ENCODE peak calls at places on chromosome 20, in four cellular contexts. H is K562, I is BE2C, N is stomach. V is an unnamed sample.
A peak's percentile ranks its signal among the peaks of the same experiment; 100 is the strongest.

GRCh38 chr20:35237486-35237885 is 11.0 kb downstream of the MMP24 start:
- DNase-seq in H (no peak), I (no peak), N (no peak), V (no peak)

GRCh38 chr20:11993886-11994466 is 76.3 kb downstream of the BTBD3 start:
- DNase-seq in H (no peak), I (no peak), N (no peak), V (no peak)

GRCh38 chr20:45450097-45450818 is 19.3 kb upstream of the WFDC2 start:
- DNase-seq in H (peak; percentile 36), I (no peak), N (no peak), V (peak; percentile 16)

GRCh38 chr20:51095755-51096509 is 73.0 kb upstream of the KCNG1 start:
- DNase-seq in H (no peak), I (no peak), N (no peak), V (no peak)

GRCh38 chr20:4869290-4870193 is 131.8 kb downstream of the SLC23A2 start:
- DNase-seq in H (no peak), I (no peak), N (no peak), V (no peak)

GRCh38 chr20:50588034-50588736 is 78.0 kb downstream of the PTPN1 start:
- DNase-seq in H (peak; percentile 81), I (peak; percentile 84), N (peak; percentile 78), V (peak; percentile 88)

GRCh38 chr20:11045412-11046175 is 371.8 kb upstream of the JAG1 start:
- DNase-seq in H (no peak), I (no peak), N (no peak), V (no peak)

GRCh38 chr20:22743426-22743825 is 159.1 kb upstream of the FOXA2 start:
- DNase-seq in H (no peak), I (no peak), N (no peak), V (no peak)

GRCh38 chr20:44154521-44155001 is 32.4 kb downstream of the JPH2 start:
- DNase-seq in H (no peak), I (no peak), N (no peak), V (no peak)

GRCh38 chr20:329325-329695 is 4.0 kb downstream of the SOX12 start:
- DNase-seq in H (no peak), I (no peak), N (no peak), V (no peak)

GRCh38 chr20:59031326-59032022 is 661 bp downstream of the ATP5F1E start:
- DNase-seq in H (no peak), I (no peak), N (no peak), V (no peak)

GRCh38 chr20:33992145-33992922 is 1.4 kb upstream of the RALY start:
- DNase-seq in H (no peak), I (no peak), N (no peak), V (no peak)

GRCh38 chr20:59807909-59808728 is 125.3 kb downstream of the SYCP2 start:
- DNase-seq in H (no peak), I (no peak), N (peak; percentile 13), V (no peak)

GRCh38 chr20:40706977-40707582 is 18.0 kb upstream of the MAFB start:
- DNase-seq in H (no peak), I (no peak), N (no peak), V (no peak)

GRCh38 chr20:44295995-44296394 is 15.0 kb downstream of the FITM2 start:
- DNase-seq in H (no peak), I (peak; percentile 21), N (no peak), V (no peak)

GRCh38 chr20:13028001-13028400 is 19.2 kb downstream of the SPTLC3 start:
- DNase-seq in H (no peak), I (no peak), N (no peak), V (no peak)

DNA sequence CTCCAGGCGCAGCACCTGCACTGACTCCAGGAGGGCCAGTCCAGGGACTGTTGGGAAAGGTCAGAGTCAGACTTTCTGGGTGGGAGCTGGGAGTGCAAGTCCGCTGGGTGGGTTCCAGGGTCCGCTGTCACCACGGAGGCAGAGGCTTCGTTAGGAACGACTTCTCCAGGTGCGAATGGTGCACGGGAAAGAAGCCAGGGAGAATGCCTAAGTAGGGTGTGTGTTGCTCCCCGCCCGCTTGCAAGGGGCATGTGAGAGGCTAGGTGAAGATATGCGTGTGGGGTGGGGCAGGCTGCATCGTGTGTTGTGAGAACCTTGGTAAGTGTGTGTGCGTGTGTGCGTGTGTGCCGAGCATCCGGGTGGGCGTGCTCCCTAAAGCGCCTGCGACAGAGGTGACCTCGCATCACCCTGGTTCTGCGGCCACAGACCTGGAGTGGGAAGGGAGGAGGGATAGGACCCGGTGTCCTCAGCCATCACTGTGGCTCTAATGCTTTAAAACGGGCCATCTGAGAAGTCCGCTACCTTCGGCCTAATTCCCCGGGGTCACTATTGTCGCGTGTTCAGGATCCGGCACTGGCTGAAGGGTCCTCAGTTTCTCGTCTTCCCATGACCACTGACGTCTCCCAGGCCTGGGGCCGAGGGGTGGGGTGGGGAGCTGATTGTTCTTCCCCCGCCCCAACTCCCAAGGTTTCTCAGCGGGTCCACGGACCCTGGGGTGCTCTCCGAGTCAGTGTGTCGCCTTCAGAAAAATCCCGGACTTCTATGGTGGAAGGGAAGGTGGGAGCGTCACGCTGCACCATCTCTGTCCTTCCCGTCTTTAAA is 6.1 kb downstream of the SLC32A1 start:
- DNase-seq in H (no peak), I (no peak), N (no peak), V (no peak)
- H3K4me3 ChIP-seq in H (peak overlapping the region; percentile 37), I (peak overlapping the region; percentile 69), N (no peak overlapping the region), V (no peak overlapping the region)

GRCh38 chr20:15902493-15902892 is 670.8 kb downstream of the KIF16B start:
- DNase-seq in H (peak; percentile 5), I (peak; percentile 75), N (no peak), V (peak; percentile 74)

GRCh38 chr20:15899972-15900371 is 673.3 kb downstream of the KIF16B start:
- DNase-seq in H (no peak), I (no peak), N (no peak), V (no peak)

GRCh38 chr20:15900443-15900842 is 672.8 kb downstream of the KIF16B start:
- DNase-seq in H (no peak), I (no peak), N (no peak), V (no peak)

GRCh38 chr20:15909995-15910394 is 663.3 kb downstream of the KIF16B start:
- DNase-seq in H (no peak), I (no peak), N (no peak), V (no peak)

DNA sequence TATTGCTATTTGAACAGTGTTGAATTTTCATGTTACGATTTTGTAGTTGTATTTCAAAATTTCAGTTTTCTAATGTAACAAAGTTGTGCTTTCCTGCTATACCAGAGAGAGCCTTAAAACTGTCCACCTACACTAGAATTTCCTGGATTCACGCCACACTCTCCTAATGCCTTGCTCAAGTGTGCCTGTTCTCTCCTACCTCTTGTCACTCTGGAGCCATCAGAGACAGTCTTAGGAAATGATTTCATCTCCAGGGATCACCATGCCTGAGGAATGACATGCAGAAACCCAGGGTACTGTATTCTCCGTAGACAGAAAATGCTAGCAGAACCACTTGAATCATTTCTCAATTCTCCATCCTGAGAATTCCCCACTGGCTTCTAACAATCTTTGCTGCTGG is 667.6 kb downstream of the KIF16B start:
- DNase-seq in H (no peak), I (no peak), N (no peak), V (no peak)
- H3K9me3 ChIP-seq in H (no peaks in the 10 kb centered on the region), I (no peaks in the 10 kb centered on the region), N (no peaks in the 10 kb centered on the region), V (no peaks in the 10 kb centered on the region)

GRCh38 chr20:32581839-32582658 is 3.1 kb downstream of the NOL4L start:
- DNase-seq in H (no peak), I (peak; percentile 68), N (no peak), V (no peak)

GRCh38 chr20:32585011-32585518 is at the start of gene NOL4L:
- DNase-seq in H (peak; percentile 83), I (peak; percentile 57), N (peak; percentile 39), V (no peak)

GRCh38 chr20:32583581-32584045 is 1.5 kb downstream of the NOL4L start:
- DNase-seq in H (peak; percentile 73), I (peak; percentile 45), N (no peak), V (peak; percentile 56)

GRCh38 chr20:32580970-32581838 is 3.9 kb downstream of the NOL4L start:
- DNase-seq in H (peak; percentile 67), I (peak; percentile 75), N (no peak), V (no peak)

DNA sequence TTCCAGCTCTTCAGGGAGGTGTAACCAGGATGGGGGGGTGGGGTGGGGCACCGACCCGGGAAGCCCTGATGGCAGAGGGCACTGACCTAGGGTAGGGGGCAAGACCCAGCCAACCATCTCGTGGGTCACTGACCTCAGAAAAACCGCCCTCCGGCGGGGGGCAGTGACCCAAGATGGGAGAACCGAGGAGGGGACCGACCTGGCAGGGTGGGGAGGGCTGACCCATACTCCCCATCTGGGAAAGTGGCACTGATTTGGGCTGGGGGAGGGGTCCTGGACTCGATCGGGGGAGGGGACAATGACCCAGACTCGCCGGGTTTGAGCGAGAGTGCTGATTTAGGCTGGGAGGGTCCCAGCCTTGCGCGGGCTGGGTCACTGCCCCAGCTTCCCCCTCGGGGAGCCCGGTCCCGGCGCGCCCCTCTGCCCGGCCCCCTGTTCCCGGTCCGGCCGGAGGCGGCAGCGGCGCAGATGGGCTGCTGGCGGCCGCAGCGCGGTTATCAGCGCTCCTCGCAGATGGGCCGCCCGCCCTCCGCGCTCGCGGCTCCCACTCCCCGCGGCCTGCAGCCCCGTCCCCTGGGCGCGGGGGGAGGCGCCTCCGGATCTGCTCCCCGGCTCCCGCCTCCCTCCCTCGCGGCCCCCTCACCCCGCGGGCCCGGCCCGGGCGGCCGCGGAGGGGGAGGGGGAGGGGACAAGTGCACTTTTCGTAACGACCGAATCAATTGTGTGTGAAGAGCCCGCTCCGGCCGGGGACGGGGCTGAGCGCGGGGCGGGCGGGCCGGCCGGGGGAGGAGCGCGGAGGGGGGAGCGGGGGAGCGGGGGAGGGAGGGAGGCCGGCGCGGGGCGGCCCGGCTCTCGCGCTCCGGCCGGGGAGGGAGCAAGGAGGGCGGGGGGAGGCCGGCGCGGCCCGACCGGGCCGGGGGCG is 2.2 kb downstream of the NOL4L start:
- DNase-seq in H (peak; percentile 70), I (peak; percentile 69), N (no peak), V (peak; percentile 32)
- H3K4me3 ChIP-seq in H (peak overlapping the region; percentile 87), I (peak overlapping the region; percentile 59), N (peak overlapping the region; percentile 59), V (peak overlapping the region; percentile 21)

DNA sequence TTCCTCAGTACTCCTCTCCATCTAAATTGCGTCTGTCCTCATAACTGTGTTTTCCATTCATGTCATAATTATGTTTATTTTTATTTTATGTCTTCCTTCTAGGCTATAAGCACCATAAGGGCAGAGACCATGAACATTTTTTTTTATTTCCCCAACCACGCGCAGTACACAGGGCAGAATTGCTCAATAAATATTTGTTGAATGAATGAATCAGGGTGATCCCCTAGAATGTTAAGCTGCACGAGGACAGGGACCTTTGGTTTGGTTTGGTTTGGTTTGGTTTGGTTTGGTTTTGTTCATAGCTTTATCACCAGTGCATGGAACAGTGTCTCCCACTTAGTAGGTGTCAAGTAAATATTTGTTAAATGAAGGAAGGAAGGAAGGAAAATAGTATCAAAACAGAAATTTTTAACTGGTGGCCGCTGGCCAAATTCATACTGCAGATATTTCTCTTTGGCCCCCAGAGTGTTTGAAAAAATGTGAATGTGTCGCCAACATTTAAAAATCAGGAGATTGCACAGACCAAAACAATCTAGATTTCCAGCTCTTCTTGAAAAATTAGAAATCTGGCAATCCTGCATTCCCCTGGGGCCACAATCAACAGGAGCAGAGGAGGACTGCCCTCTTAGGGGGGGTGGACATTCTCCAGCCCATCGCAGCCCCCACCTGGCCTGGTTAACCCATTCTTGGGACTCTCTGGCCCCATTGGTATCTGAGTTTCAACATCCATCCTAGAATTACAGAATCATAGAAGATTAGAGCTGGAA is 205.3 kb downstream of the EYA2 start:
- DNase-seq in H (no peak), I (no peak), N (no peak), V (no peak)
- H3K9me3 ChIP-seq in H (no peaks in the 10 kb centered on the region), I (no peaks in the 10 kb centered on the region), N (no peaks in the 10 kb centered on the region), V (no peaks in the 10 kb centered on the region)